ENCODE peak calls at places on chromosomes 6 and 20, in six cellular contexts. C is mucosa of gallbladder; Z is iPS-NIHi11; D is activated T-helper 9 cell treated with anti-CD3 and anti-CD28 coated beads, Interleukin-2, amount 50 U/mL, for 16 hours; X is neural crest cell; Q is activated T-helper 1 cell treated with anti-CD3 and anti-CD28 coated beads, Interleukin-2, amount 50 U/mL, for 16 hours. O is an unnamed sample.

GRCh38 chr20:1087311-1087710 is 31.1 kb upstream of the PSMF1 start:
- DNase-seq in Z (no peak), C (no peak), D (no peak), Q (no peak), X (no peak), O (no peak)

GRCh38 chr6:75934643-75935472 is 137.6 kb downstream of the IMPG1 start:
- DNase-seq in Z (peak), Q (no peak), D (no peak), C (peak), X (peak), O (no peak)

GRCh38 chr6:117531346-117531745 is 48.9 kb downstream of the DCBLD1 start:
- DNase-seq in Z (no peak), C (no peak), D (no peak), X (no peak), Q (no peak), O (no peak)

GRCh38 chr6:54183616-54184015 is 72.4 kb downstream of the MLIP start:
- DNase-seq in D (no peak), Q (no peak), Z (no peak), X (no peak), C (no peak), O (no peak)

GRCh38 chr6:47134476-47135189 is 92.5 kb upstream of the ADGRF1 start:
- DNase-seq in Z (peak), D (no peak), X (no peak), Q (no peak), C (no peak), O (no peak)

GRCh38 chr20:41046716-41047115 is 18.1 kb downstream of the TOP1 start:
- DNase-seq in X (no peak), D (no peak), Q (no peak), Z (no peak), C (no peak), O (no peak)

GRCh38 chr6:69138893-69139494 is 503.9 kb downstream of the ADGRB3 start:
- DNase-seq in D (no peak), C (no peak), Z (no peak), Q (no peak), X (no peak), O (no peak)

GRCh38 chr6:128882991-128883571 is at the start of gene LAMA2:
- DNase-seq in Z (peak), X (peak), D (no peak), Q (no peak), C (peak), O (peak)

GRCh38 chr6:107021786-107022185 is 6.2 kb upstream of the MTRES1 start:
- DNase-seq in Z (no peak), C (no peak), X (no peak), D (no peak), Q (no peak), O (no peak)

GRCh38 chr6:69622924-69623323 is 173.9 kb downstream of the LMBRD1 start:
- DNase-seq in C (no peak), D (no peak), X (no peak), Z (peak), Q (no peak), O (no peak)

GRCh38 chr6:31005249-31006020 is 4.8 kb upstream of the MUC22 start:
- DNase-seq in C (no peak), Z (no peak), X (no peak), Q (no peak), D (no peak), O (no peak)

GRCh38 chr6:168636147-168636982 is 195.4 kb downstream of the SMOC2 start:
- DNase-seq in D (no peak), Z (peak), Q (no peak), C (no peak), X (no peak), O (no peak)

GRCh38 chr20:61976650-61977332 is 88.9 kb downstream of the TAF4 start:
- DNase-seq in C (no peak), Z (no peak), Q (no peak), D (no peak), X (no peak), O (no peak)

GRCh38 chr20:19920388-19921138 is 96.6 kb upstream of the NAA20 start:
- DNase-seq in Q (no peak), D (no peak), Z (no peak), C (no peak), X (no peak), O (no peak)

GRCh38 chr6:30782425-30783014 is 38.2 kb upstream of the IER3 start:
- DNase-seq in Q (no peak), Z (no peak), D (no peak), C (no peak), X (no peak), O (no peak)

GRCh38 chr20:3909952-3910366 is 20.8 kb downstream of the PANK2 start:
- DNase-seq in Z (no peak), Q (no peak), D (no peak), C (no peak), X (no peak), O (no peak)

GRCh38 chr20:5716953-5717352 is 33.2 kb upstream of the SHLD1 start:
- DNase-seq in D (no peak), X (no peak), Q (no peak), Z (no peak), C (no peak), O (no peak)

GRCh38 chr20:61369731-61370520 is 117.9 kb downstream of the CDH4 start:
- DNase-seq in Q (no peak), C (no peak), D (no peak), Z (no peak), X (no peak), O (no peak)

GRCh38 chr6:138227316-138227781 is 9.1 kb upstream of the PBOV1 start:
- DNase-seq in Z (no peak), X (no peak), Q (no peak), D (no peak), C (no peak), O (no peak)

GRCh38 chr20:32908334-32909292 is 49.9 kb downstream of the EFCAB8 start:
- DNase-seq in X (no peak), C (no peak), Q (no peak), D (no peak), Z (no peak), O (no peak)

GRCh38 chr6:163354779-163355431 is 59.6 kb upstream of the QKI start:
- DNase-seq in Z (no peak), D (no peak), C (no peak), X (no peak), Q (no peak), O (no peak)

GRCh38 chr6:50277774-50278173 is 228.0 kb upstream of the DEFB112 start:
- DNase-seq in D (no peak), Z (no peak), X (no peak), C (no peak), Q (no peak), O (no peak)

GRCh38 chr20:34024733-34025351 is 31.1 kb downstream of the RALY start:
- DNase-seq in X (no peak), Z (no peak), Q (no peak), C (no peak), D (no peak), O (no peak)

GRCh38 chr6:87789198-87789899 is 87.3 kb upstream of the AKIRIN2 start:
- DNase-seq in Q (no peak), X (no peak), Z (peak), C (peak), D (no peak), O (no peak)

GRCh38 chr6:12637960-12638641 is 78.5 kb upstream of the PHACTR1 start:
- DNase-seq in D (no peak), Q (no peak), X (peak), Z (peak), C (peak), O (no peak)

GRCh38 chr20:25496968-25497401 is 88.3 kb downstream of the NINL start:
- DNase-seq in Q (no peak), Z (no peak), D (no peak), X (no peak), C (no peak), O (no peak)

GRCh38 chr6:32983964-32984638 is 15.7 kb downstream of the BRD2 start:
- DNase-seq in Z (no peak), Q (no peak), C (no peak), X (no peak), D (no peak), O (no peak)

GRCh38 chr6:148803979-148804378 is 57.1 kb downstream of the UST start:
- DNase-seq in Z (no peak), Q (no peak), X (no peak), C (no peak), D (no peak), O (no peak)

GRCh38 chr6:133609404-133610270 is 279.3 kb upstream of the TCF21 start:
- DNase-seq in C (no peak), Q (no peak), Z (no peak), X (no peak), D (no peak), O (no peak)

GRCh38 chr20:37936041-37936440 is 33.1 kb downstream of the VSTM2L start:
- DNase-seq in X (no peak), D (no peak), Q (no peak), C (no peak), Z (no peak), O (no peak)

GRCh38 chr6:5569491-5569890 is 308.2 kb downstream of the FARS2 start:
- DNase-seq in Z (no peak), D (no peak), C (no peak), X (no peak), Q (no peak), O (no peak)

GRCh38 chr6:88208736-88209135 is 42.6 kb upstream of the CNR1 start:
- DNase-seq in Q (no peak), X (no peak), Z (no peak), D (no peak), C (no peak), O (no peak)

O was measured in mesothelial cell of epicardium.